ENCODE peak calls at places on chromosome 21, in six cellular contexts. D is uterus, W is A549, B is heart left ventricle, C is lower leg skin, M is esophagus squamous epithelium. T is an unnamed sample.

GRCh38 chr21:34514576-34515135 is 2.6 kb upstream of the KCNE1 start:
- DNase-seq in D (no peak), W (no peak), C (no peak), M (no peak), B (no peak), T (no peak)

GRCh38 chr21:18529253-18529652 is 125.7 kb upstream of the TMPRSS15 start:
- DNase-seq in C (no peak), W (no peak), D (no peak), M (no peak), B (no peak), T (peak)

GRCh38 chr21:40568756-40569155 is 278.2 kb downstream of the DSCAM start:
- DNase-seq in C (no peak), M (no peak), D (no peak), W (no peak), B (no peak), T (no peak)

GRCh38 chr21:38645282-38645681 is 147.0 kb upstream of the ERG start:
- DNase-seq in C (no peak), D (no peak), M (no peak), W (no peak), B (no peak), T (peak)

GRCh38 chr21:8997011-8997440 is 1524.4 kb upstream of the TPTE start:
- DNase-seq in M (no peak), B (no peak), C (no peak), W (no peak), D (no peak), T (no peak)

GRCh38 chr21:16195476-16195875 is 465.7 kb downstream of the USP25 start:
- DNase-seq in M (no peak), B (no peak), D (no peak), C (no peak), W (no peak), T (peak)

GRCh38 chr21:33105088-33105487 is 35.1 kb downstream of the OLIG1 start:
- DNase-seq in C (no peak), M (no peak), W (no peak), D (no peak), B (no peak), T (no peak)

GRCh38 chr21:40567511-40567910 is 279.4 kb downstream of the DSCAM start:
- DNase-seq in C (no peak), W (no peak), B (no peak), D (no peak), M (no peak), T (peak)

GRCh38 chr21:38802050-38803026 is 3.4 kb upstream of the ETS2 start:
- DNase-seq in C (no peak), B (no peak), M (no peak), W (peak), D (no peak), T (no peak)

GRCh38 chr21:33261635-33262034 is 4.5 kb upstream of the IL10RB start:
- DNase-seq in W (no peak), B (no peak), C (no peak), M (no peak), D (no peak), T (peak)

GRCh38 chr21:38944903-38945302 is 139.2 kb downstream of the ETS2 start:
- DNase-seq in M (no peak), W (no peak), C (no peak), B (no peak), D (no peak), T (no peak)

GRCh38 chr21:39344848-39345247 is 4.0 kb downstream of the HMGN1 start:
- DNase-seq in W (no peak), B (no peak), C (no peak), D (no peak), M (no peak), T (no peak)

GRCh38 chr21:39869141-39869818 is 2.0 kb downstream of the PCP4 start:
- DNase-seq in M (no peak), W (no peak), D (no peak), B (no peak), C (no peak), T (no peak)

GRCh38 chr21:29403922-29404538 is 105.3 kb downstream of the BACH1 start:
- DNase-seq in D (no peak), C (no peak), B (no peak), M (no peak), W (no peak), T (peak)

GRCh38 chr21:16837319-16837718 is 675.5 kb upstream of the CXADR start:
- DNase-seq in D (no peak), W (no peak), C (no peak), B (no peak), M (no peak), T (peak)

GRCh38 chr21:27586986-27587385 is 620.1 kb upstream of the ADAMTS5 start:
- DNase-seq in D (no peak), B (no peak), M (no peak), W (no peak), C (no peak), T (no peak)
- H3K4me3 ChIP-seq in D (no peak), B (no peak), M (no peak), W (no peak), C (no peak), T (peak)

GRCh38 chr21:44617071-44617501 is 5.2 kb downstream of the KRTAP10-8 start:
- DNase-seq in B (no peak), M (no peak), W (no peak), D (no peak), C (no peak), T (no peak)

GRCh38 chr21:44618909-44619308 is 7.0 kb downstream of the KRTAP10-8 start:
- DNase-seq in B (no peak), C (no peak), D (no peak), M (no peak), W (no peak), T (no peak)

GRCh38 chr21:44616591-44616926 is 4.7 kb downstream of the KRTAP10-8 start:
- DNase-seq in D (no peak), W (no peak), M (no peak), B (no peak), C (no peak), T (no peak)

GRCh38 chr21:44619886-44620285 is 7.0 kb upstream of the KRTAP10-9 start:
- DNase-seq in B (no peak), C (no peak), W (no peak), M (no peak), D (no peak), T (no peak)

DNA sequence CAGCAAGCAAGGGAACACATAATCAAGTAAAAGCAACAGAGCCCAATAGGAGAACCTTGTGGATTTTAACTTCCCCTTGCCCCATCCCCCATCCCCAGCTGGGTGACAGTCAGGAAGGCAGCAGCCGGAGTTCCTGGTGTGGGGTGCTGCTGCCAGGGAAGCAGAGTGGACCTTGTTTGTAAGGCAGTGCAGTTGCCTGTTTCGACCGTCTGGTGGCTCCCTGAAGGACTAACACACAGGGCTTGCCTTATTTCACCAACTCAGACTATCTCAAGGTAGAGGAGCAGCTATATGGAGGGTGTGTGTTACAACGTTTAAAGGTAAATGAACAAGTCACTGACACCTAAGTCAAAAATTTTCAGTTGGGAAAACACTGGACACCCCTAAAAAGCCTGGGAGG is 6.6 kb downstream of the KRTAP10-8 start:
- DNase-seq in C (no peak), W (no peak), B (peak), M (no peak), D (no peak), T (no peak)
- TF ChIP-seq CTCF in C (no peak), W (no peak), B (no peak), M (no peak), D (no peak), T (peak)

GRCh38 chr21:42030311-42030710 is 20.2 kb upstream of the ZBTB21 start:
- DNase-seq in M (no peak), W (no peak), D (no peak), C (no peak), B (no peak), T (no peak)

GRCh38 chr21:42032968-42033367 is 22.8 kb upstream of the ZBTB21 start:
- DNase-seq in C (no peak), W (no peak), M (no peak), B (no peak), D (no peak), T (no peak)

GRCh38 chr21:42031241-42031640 is 21.1 kb upstream of the ZBTB21 start:
- DNase-seq in W (no peak), D (no peak), C (no peak), B (no peak), M (no peak), T (no peak)

GRCh38 chr21:42031816-42032215 is 21.7 kb upstream of the ZBTB21 start:
- DNase-seq in C (no peak), W (no peak), D (no peak), B (no peak), M (no peak), T (no peak)

DNA sequence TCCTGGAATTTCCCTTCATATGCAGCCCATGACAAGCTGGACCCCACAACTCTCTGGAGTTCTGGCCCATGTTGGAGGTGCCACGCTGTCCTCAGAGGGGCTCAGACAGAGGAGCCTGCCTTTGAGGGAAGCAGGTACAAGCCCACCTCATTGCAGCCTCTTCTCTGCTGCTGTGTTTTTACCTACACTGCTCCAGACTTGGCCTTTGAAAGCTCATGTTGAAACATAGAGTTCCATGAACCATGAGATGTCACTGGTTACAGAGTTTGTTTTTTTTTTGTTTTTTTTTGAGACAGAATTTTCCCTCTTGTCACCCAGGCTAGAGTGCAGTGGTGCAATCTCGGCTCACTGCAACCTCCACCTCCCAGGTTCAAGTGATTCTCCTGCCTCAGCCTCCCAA is 22.1 kb upstream of the ZBTB21 start:
- DNase-seq in D (no peak), B (no peak), W (no peak), M (no peak), C (no peak), T (no peak)
- H3K4me3 ChIP-seq in D (no peak), B (no peak), W (no peak), M (no peak), C (no peak), T (no peak)

DNA sequence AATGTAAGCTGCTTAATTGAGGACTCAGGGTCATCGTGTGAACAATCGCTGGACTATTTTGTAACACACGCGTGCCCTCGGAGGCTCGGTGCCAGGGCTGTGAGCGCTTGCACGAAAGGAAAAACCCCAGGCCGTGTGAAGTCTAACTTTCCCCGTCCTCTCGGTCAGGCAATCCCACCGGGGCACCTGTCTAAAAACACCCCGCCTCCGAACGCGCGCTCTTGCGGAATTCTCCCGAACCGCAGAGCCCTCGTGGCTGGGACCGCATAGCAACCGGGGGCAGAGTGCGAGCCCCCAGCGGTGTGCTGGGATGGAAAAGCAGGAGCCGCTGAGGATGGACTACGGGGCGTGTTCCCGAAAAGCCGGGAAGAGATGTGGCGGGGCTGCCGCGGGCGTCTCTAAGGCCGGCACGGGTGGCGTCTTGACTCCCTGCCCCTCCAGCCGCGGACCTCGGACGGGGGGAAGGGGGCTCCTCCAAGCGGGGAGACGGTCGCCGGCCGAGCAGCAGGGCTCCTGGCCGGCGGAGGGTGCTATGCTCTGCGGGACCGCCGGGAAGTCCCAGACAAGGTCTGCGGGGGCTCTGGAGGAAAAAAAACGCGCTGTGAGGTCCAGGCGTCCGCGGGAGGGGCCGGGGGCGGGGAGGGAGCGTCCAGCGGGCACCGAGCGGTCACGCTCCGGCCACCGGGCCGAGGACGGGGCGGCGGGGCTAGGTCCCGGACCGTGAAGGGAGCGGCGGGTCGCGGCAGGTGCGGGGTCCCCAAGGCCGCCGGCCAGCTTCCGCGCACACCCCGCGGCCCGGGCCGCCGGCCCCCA is 936 bp downstream of the ZBTB21 start:
- DNase-seq in B (peak), C (peak), M (no peak), D (peak), W (peak), T (peak)
- TF ChIP-seq CTCF in B (no peak), C (no peak), M (no peak), D (peak), W (peak), T (no peak)

GRCh38 chr21:45296638-45297037 is 8.9 kb upstream of the POFUT2 start:
- DNase-seq in W (no peak), M (no peak), B (no peak), C (no peak), D (peak), T (no peak)

GRCh38 chr21:45295576-45296365 is 8.1 kb upstream of the POFUT2 start:
- DNase-seq in D (peak), M (no peak), W (no peak), B (no peak), C (no peak), T (peak)

GRCh38 chr21:45293214-45293725 is 5.6 kb upstream of the POFUT2 start:
- DNase-seq in C (no peak), M (no peak), D (no peak), B (peak), W (no peak), T (peak)

GRCh38 chr21:45293726-45294401 is 6.2 kb upstream of the POFUT2 start:
- DNase-seq in D (peak), B (peak), W (no peak), C (no peak), M (no peak), T (no peak)

GRCh38 chr21:45294509-45295291 is 7.0 kb upstream of the POFUT2 start:
- DNase-seq in W (no peak), B (peak), M (no peak), C (no peak), D (peak), T (peak)
- H3K4me3 ChIP-seq in W (no peak), B (no peak), M (peak), C (no peak), D (no peak), T (no peak)

GRCh38 chr21:31731112-31731801 is 661 bp downstream of the SCAF4 start:
- DNase-seq in M (no peak), D (peak), C (peak), W (peak), B (peak), T (peak)
- TF ChIP-seq CTCF in M (no peak), D (no peak), C (no peak), W (no peak), B (no peak), T (no peak)

GRCh38 chr21:36005018-36005417 is 55.3 kb downstream of the SETD4 start:
- DNase-seq in W (no peak), C (no peak), D (peak), M (no peak), B (no peak), T (no peak)

GRCh38 chr21:36008505-36008904 is 51.8 kb downstream of the SETD4 start:
- DNase-seq in M (no peak), B (no peak), D (no peak), W (no peak), C (no peak), T (no peak)

GRCh38 chr21:36004441-36004840 is 55.9 kb downstream of the SETD4 start:
- DNase-seq in D (peak), W (no peak), B (no peak), M (no peak), C (no peak), T (no peak)

GRCh38 chr21:36010801-36011200 is 49.5 kb downstream of the SETD4 start:
- DNase-seq in W (no peak), D (no peak), C (no peak), B (no peak), M (no peak), T (no peak)

DNA sequence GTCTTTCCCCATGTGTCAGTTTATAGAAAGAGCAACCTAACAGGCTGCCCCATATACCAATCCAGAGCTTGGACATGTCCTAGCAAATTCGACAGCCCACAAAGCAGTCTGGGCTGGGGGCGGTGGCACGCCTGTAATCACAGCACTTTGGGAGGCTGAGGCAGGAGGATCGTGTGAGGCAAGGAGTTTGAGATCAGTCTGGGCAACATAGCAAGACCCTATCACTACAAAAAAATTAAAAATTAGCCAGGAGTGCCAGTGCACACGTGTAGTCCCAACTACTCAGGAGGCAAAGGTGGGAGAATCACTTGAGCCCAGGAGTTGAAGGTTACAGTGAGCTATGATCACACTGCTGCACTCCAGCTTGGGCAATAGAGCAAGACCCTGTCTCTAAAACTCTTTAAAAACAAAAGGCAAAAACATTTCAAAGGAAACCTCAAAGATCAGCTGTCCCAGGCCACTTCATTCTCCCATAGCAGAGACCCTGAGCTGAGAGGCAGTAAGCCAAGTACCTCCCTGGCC is 54.4 kb downstream of the SETD4 start:
- DNase-seq in D (no peak), M (no peak), W (no peak), B (no peak), C (no peak), T (no peak)
- H3K4me3 ChIP-seq in D (peak), M (no peak), W (no peak), B (no peak), C (no peak), T (no peak)